ENCODE peak calls at places on chromosome 5, in eight cellular contexts. One of them, this sample, is unnamed.

GRCh38 chr5:62922191-62922590 is 343.6 kb downstream of the LRRC70 start:
- DNase-seq in heart left ventricle: no peak
- DNase-seq in thyroid gland: no peak
- DNase-seq in breast epithelium: no peak
- DNase-seq in Peyer's patch: no peak
- DNase-seq in GM12891: no peak
- DNase-seq in IMR-90: no peak
- DNase-seq in A549: no peak
- DNase-seq in this sample: no peak

GRCh38 chr5:29942089-29942488 is 1251.4 kb upstream of the CDH6 start:
- DNase-seq in breast epithelium: no peak
- DNase-seq in Peyer's patch: no peak
- DNase-seq in thyroid gland: no peak
- DNase-seq in A549: no peak
- DNase-seq in IMR-90: no peak
- DNase-seq in heart left ventricle: no peak
- DNase-seq in GM12891: no peak
- DNase-seq in this sample: no peak

GRCh38 chr5:102627311-102627710 is 127.8 kb upstream of the PAM start:
- DNase-seq in IMR-90: peak; percentile 27
- DNase-seq in A549: no peak
- DNase-seq in breast epithelium: no peak
- DNase-seq in heart left ventricle: no peak
- DNase-seq in GM12891: no peak
- DNase-seq in Peyer's patch: no peak
- DNase-seq in thyroid gland: no peak
- DNase-seq in this sample: no peak

GRCh38 chr5:122180863-122181519 is 51.6 kb downstream of the ZNF474 start:
- DNase-seq in Peyer's patch: no peak
- DNase-seq in heart left ventricle: no peak
- DNase-seq in thyroid gland: no peak
- DNase-seq in GM12891: no peak
- DNase-seq in IMR-90: peak; percentile 93
- DNase-seq in A549: no peak
- DNase-seq in breast epithelium: no peak
- DNase-seq in this sample: no peak

GRCh38 chr5:155047818-155048217 is 34.3 kb downstream of the KIF4B start:
- DNase-seq in A549: no peak
- DNase-seq in Peyer's patch: no peak
- DNase-seq in breast epithelium: no peak
- DNase-seq in IMR-90: no peak
- DNase-seq in thyroid gland: no peak
- DNase-seq in GM12891: no peak
- DNase-seq in heart left ventricle: no peak
- DNase-seq in this sample: no peak

GRCh38 chr5:147727200-147727599 is 55.3 kb downstream of the JAKMIP2 start:
- DNase-seq in IMR-90: no peak
- DNase-seq in GM12891: no peak
- DNase-seq in heart left ventricle: no peak
- DNase-seq in Peyer's patch: no peak
- DNase-seq in thyroid gland: no peak
- DNase-seq in A549: no peak
- DNase-seq in breast epithelium: no peak
- DNase-seq in this sample: no peak

GRCh38 chr5:1324719-1325190 is 20.1 kb downstream of the CLPTM1L start:
- DNase-seq in IMR-90: no peak
- DNase-seq in breast epithelium: no peak
- DNase-seq in A549: no peak
- DNase-seq in heart left ventricle: no peak
- DNase-seq in Peyer's patch: peak; percentile 34
- DNase-seq in thyroid gland: no peak
- DNase-seq in GM12891: no peak
- DNase-seq in this sample: no peak

GRCh38 chr5:147688965-147689364 is 93.6 kb downstream of the JAKMIP2 start:
- DNase-seq in breast epithelium: peak; percentile 25
- DNase-seq in Peyer's patch: no peak
- DNase-seq in heart left ventricle: no peak
- DNase-seq in IMR-90: no peak
- DNase-seq in A549: no peak
- DNase-seq in thyroid gland: peak; percentile 7
- DNase-seq in GM12891: no peak
- DNase-seq in this sample: no peak

GRCh38 chr5:7541898-7542297 is 146.0 kb downstream of the ADCY2 start:
- DNase-seq in A549: no peak
- DNase-seq in breast epithelium: no peak
- DNase-seq in Peyer's patch: no peak
- DNase-seq in IMR-90: no peak
- DNase-seq in GM12891: no peak
- DNase-seq in heart left ventricle: no peak
- DNase-seq in thyroid gland: no peak
- DNase-seq in this sample: no peak

GRCh38 chr5:150656191-150657132 is 4.6 kb upstream of the MYOZ3 start:
- DNase-seq in heart left ventricle: peak; percentile 84
- DNase-seq in IMR-90: no peak
- DNase-seq in A549: peak; percentile 81
- DNase-seq in GM12891: peak; percentile 94
- DNase-seq in Peyer's patch: peak; percentile 88
- DNase-seq in thyroid gland: peak; percentile 66
- DNase-seq in breast epithelium: no peak
- DNase-seq in this sample: no peak
- TF ChIP-seq POLR2A in heart left ventricle: no peak
- TF ChIP-seq POLR2A in IMR-90: no peak
- TF ChIP-seq POLR2A in A549: peak; percentile 50
- TF ChIP-seq POLR2A in GM12891: no peak
- TF ChIP-seq POLR2A in Peyer's patch: no peak
- TF ChIP-seq POLR2A in thyroid gland: no peak
- TF ChIP-seq POLR2A in breast epithelium: no peak
- TF ChIP-seq POLR2A in this sample: no peak

DNA sequence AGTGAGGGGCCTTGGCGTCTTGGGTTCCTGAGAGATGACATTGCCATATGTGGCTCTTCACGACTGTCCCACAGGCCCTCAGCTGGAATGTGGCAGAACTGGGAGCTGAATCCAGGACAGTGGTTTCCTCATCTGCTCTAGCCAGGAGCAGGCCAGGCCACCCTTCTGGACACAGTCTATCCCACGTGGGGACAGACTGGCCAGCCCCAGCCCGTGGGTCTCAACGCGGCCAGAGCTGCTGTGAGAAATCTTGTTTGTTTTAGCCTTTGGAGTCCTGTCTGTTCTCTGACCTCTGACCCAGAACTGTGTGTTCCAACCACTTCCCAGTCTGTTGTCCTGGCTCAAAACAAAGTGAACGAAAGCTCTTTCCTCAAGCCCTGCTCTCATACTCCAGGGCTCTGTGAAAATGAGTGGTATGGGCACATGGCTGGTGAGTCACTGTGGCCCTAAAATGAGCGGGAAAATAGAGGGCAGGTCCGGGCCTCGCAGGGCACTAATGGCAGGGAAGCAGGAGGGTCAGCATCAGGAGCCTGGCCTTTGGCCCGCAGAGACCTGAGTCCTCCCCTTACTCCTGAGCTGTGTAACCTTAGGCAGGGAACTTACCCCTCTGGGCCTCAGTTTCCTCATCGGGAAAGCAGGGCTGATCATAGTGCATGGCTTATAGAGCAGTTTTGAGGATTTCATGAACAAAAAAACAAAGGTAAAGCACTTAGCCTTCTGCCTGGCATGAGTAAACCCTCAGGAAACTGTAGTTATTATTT is 34.8 kb upstream of the GLRX start:
- DNase-seq in A549: no peak
- DNase-seq in GM12891: no peak
- DNase-seq in Peyer's patch: peak; percentile 75
- DNase-seq in IMR-90: peak; percentile 91
- DNase-seq in thyroid gland: peak; percentile 49
- DNase-seq in heart left ventricle: peak; percentile 45
- DNase-seq in breast epithelium: peak; percentile 65
- DNase-seq in this sample: peak; percentile 80
- TF ChIP-seq POLR2A in A549: no peak
- TF ChIP-seq POLR2A in GM12891: no peak
- TF ChIP-seq POLR2A in Peyer's patch: peak; percentile 16
- TF ChIP-seq POLR2A in IMR-90: no peak
- TF ChIP-seq POLR2A in thyroid gland: no peak
- TF ChIP-seq POLR2A in heart left ventricle: no peak
- TF ChIP-seq POLR2A in breast epithelium: no peak
- TF ChIP-seq POLR2A in this sample: no peak

GRCh38 chr5:140113699-140114263 is at the start of gene PURA:
- DNase-seq in IMR-90: peak; percentile 92
- DNase-seq in GM12891: peak; percentile 91
- DNase-seq in thyroid gland: peak; percentile 95
- DNase-seq in Peyer's patch: peak; percentile 98
- DNase-seq in heart left ventricle: peak; percentile 96
- DNase-seq in A549: peak; percentile 92
- DNase-seq in breast epithelium: peak; percentile 93
- DNase-seq in this sample: peak; percentile 95
- TF ChIP-seq POLR2A in IMR-90: peak; percentile 46
- TF ChIP-seq POLR2A in GM12891: peak; percentile 71
- TF ChIP-seq POLR2A in thyroid gland: peak; percentile 60
- TF ChIP-seq POLR2A in Peyer's patch: peak; percentile 81
- TF ChIP-seq POLR2A in heart left ventricle: no peak
- TF ChIP-seq POLR2A in A549: peak; percentile 85
- TF ChIP-seq POLR2A in breast epithelium: peak; percentile 30
- TF ChIP-seq POLR2A in this sample: no peak

GRCh38 chr5:14440598-14441401 is 140.8 kb upstream of the OTULINL start:
- DNase-seq in breast epithelium: peak; percentile 41
- DNase-seq in IMR-90: peak; percentile 97
- DNase-seq in heart left ventricle: peak; percentile 70
- DNase-seq in thyroid gland: peak; percentile 50
- DNase-seq in Peyer's patch: peak; percentile 51
- DNase-seq in A549: no peak
- DNase-seq in GM12891: no peak
- DNase-seq in this sample: no peak
- TF ChIP-seq POLR2A in breast epithelium: no peak
- TF ChIP-seq POLR2A in IMR-90: peak; percentile 19
- TF ChIP-seq POLR2A in heart left ventricle: no peak
- TF ChIP-seq POLR2A in thyroid gland: no peak
- TF ChIP-seq POLR2A in Peyer's patch: no peak
- TF ChIP-seq POLR2A in A549: no peak
- TF ChIP-seq POLR2A in GM12891: no peak
- TF ChIP-seq POLR2A in this sample: no peak

DNA sequence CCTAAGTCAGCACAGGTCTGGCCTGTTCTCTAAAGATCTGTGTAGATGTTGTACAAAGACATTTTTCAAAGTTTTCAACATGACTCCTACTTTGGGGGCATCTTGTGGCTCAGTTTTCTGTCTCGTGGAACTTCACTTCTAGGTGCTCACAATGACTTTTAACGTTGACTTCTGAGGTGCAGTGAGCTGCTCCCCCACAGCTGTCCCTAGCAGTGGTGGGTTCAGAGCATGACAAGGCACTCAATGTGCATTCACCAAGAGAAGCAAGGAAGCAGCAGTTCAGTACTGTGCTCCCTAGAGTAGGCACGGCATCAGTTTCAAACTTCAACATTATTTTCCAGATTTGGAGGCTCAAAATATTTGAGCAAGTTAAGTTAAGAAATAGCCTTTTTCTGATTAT is 40.4 kb downstream of the TNFAIP8 start:
- DNase-seq in A549: no peak
- DNase-seq in Peyer's patch: no peak
- DNase-seq in IMR-90: no peak
- DNase-seq in heart left ventricle: no peak
- DNase-seq in thyroid gland: no peak
- DNase-seq in breast epithelium: no peak
- DNase-seq in GM12891: no peak
- DNase-seq in this sample: no peak
- TF ChIP-seq POLR2A in A549: no peak
- TF ChIP-seq POLR2A in Peyer's patch: no peak
- TF ChIP-seq POLR2A in IMR-90: no peak
- TF ChIP-seq POLR2A in heart left ventricle: no peak
- TF ChIP-seq POLR2A in thyroid gland: no peak
- TF ChIP-seq POLR2A in breast epithelium: no peak
- TF ChIP-seq POLR2A in GM12891: no peak
- TF ChIP-seq POLR2A in this sample: no peak

DNA sequence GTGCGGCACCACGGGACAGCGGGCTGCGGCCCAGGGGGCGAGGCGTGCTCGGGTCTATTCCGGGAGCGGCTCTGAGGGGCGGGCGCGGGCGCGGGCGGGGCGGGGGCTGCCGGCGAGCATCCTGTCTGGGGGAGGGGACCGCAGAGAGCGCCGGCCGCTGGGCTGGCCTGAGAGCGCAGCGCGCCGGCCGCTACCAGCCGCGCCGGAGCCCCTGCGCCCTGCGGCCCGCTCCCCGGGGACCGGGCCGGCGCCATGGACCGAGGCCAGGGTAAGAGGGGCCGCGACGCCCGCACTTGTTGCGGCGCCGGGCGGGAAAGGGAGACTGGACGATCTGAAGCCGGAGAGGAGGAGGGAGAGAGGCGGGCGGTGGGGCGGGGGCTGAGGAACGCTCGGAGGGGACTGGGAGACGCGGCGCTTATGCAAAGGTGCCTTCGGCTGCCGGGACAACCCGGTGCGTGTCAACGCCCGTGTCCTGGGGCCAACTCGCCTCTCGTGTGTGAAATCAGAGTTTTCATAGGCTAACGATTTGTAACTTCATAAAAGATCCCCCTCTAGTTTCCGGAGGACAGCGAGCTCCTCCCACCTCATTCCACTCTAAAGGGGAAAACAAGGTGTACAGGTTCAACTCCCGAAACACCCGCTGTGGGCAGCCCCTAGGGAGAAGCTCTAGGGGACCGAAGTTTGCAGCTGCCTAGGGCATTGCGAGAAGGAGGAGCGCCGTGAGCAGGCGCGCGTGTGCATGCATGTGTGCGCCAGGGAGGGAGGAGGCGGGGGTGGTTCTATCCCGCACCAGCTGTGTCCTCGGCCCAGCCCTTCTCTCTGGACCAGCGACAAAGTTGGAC is at the start of gene AFAP1L1:
- DNase-seq in GM12891: no peak
- DNase-seq in thyroid gland: peak; percentile 48
- DNase-seq in IMR-90: peak; percentile 46
- DNase-seq in A549: peak; percentile 60
- DNase-seq in heart left ventricle: peak; percentile 86
- DNase-seq in Peyer's patch: peak; percentile 53
- DNase-seq in breast epithelium: no peak
- DNase-seq in this sample: peak; percentile 95
- TF ChIP-seq POLR2A in GM12891: no peak
- TF ChIP-seq POLR2A in thyroid gland: no peak
- TF ChIP-seq POLR2A in IMR-90: no peak
- TF ChIP-seq POLR2A in A549: peak; percentile 22
- TF ChIP-seq POLR2A in heart left ventricle: peak; percentile 14
- TF ChIP-seq POLR2A in Peyer's patch: no peak
- TF ChIP-seq POLR2A in breast epithelium: no peak
- TF ChIP-seq POLR2A in this sample: no peak

This sample was measured in lower leg skin.